ENCODE peak calls at places on chromosomes 2 and 18, in five cellular contexts. One of them, this sample, is unnamed.

GRCh38 chr2:102418421-102418961 is 4.5 kb upstream of the IL18RAP start:
- DNase-seq in SJSA1: no peak
- DNase-seq in tibial artery: no peak
- DNase-seq in astrocyte of the spinal cord: peak; percentile 16
- DNase-seq in A549: no peak
- DNase-seq in this sample: no peak

GRCh38 chr2:150376627-150377335 is 110.7 kb downstream of the RND3 start:
- DNase-seq in SJSA1: no peak
- DNase-seq in tibial artery: no peak
- DNase-seq in astrocyte of the spinal cord: peak; percentile 50
- DNase-seq in A549: peak; percentile 26
- DNase-seq in this sample: no peak

GRCh38 chr2:117851969-117852368 is 37.5 kb downstream of the DDX18 start:
- DNase-seq in SJSA1: no peak
- DNase-seq in tibial artery: no peak
- DNase-seq in astrocyte of the spinal cord: no peak
- DNase-seq in A549: no peak
- DNase-seq in this sample: no peak

GRCh38 chr2:236754234-236754924 is 184.8 kb downstream of the ACKR3 start:
- DNase-seq in SJSA1: no peak
- DNase-seq in tibial artery: peak; percentile 60
- DNase-seq in astrocyte of the spinal cord: no peak
- DNase-seq in A549: no peak
- DNase-seq in this sample: no peak

GRCh38 chr2:240733803-240734495 is 42.3 kb downstream of the AQP12A start:
- DNase-seq in SJSA1: no peak
- DNase-seq in tibial artery: no peak
- DNase-seq in astrocyte of the spinal cord: no peak
- DNase-seq in A549: peak; percentile 38
- DNase-seq in this sample: no peak

GRCh38 chr2:223076573-223076972 is 24.6 kb downstream of the KCNE4 start:
- DNase-seq in SJSA1: peak; percentile 43
- DNase-seq in tibial artery: no peak
- DNase-seq in astrocyte of the spinal cord: peak; percentile 69
- DNase-seq in A549: no peak
- DNase-seq in this sample: no peak

GRCh38 chr2:98734157-98734556 is 3.2 kb upstream of the MGAT4A start:
- DNase-seq in SJSA1: no peak
- DNase-seq in tibial artery: no peak
- DNase-seq in astrocyte of the spinal cord: no peak
- DNase-seq in A549: no peak
- DNase-seq in this sample: no peak

GRCh38 chr2:19706332-19706731 is 195.5 kb downstream of the TTC32 start:
- DNase-seq in SJSA1: no peak
- DNase-seq in tibial artery: no peak
- DNase-seq in astrocyte of the spinal cord: no peak
- DNase-seq in A549: no peak
- DNase-seq in this sample: no peak

GRCh38 chr2:150917956-150918713 is 343.5 kb downstream of the RBM43 start:
- DNase-seq in SJSA1: no peak
- DNase-seq in tibial artery: no peak
- DNase-seq in astrocyte of the spinal cord: no peak
- DNase-seq in A549: no peak
- DNase-seq in this sample: no peak

GRCh38 chr2:144759746-144760145 is 239.8 kb upstream of the ZEB2 start:
- DNase-seq in SJSA1: no peak
- DNase-seq in tibial artery: no peak
- DNase-seq in astrocyte of the spinal cord: no peak
- DNase-seq in A549: no peak
- DNase-seq in this sample: no peak

GRCh38 chr18:6633370-6633769 is 96.1 kb upstream of the ARHGAP28 start:
- DNase-seq in SJSA1: no peak
- DNase-seq in tibial artery: no peak
- DNase-seq in astrocyte of the spinal cord: no peak
- DNase-seq in A549: no peak
- DNase-seq in this sample: no peak

GRCh38 chr2:234139755-234140154 is 89.3 kb downstream of the SPP2 start:
- DNase-seq in SJSA1: no peak
- DNase-seq in tibial artery: no peak
- DNase-seq in astrocyte of the spinal cord: no peak
- DNase-seq in A549: no peak
- DNase-seq in this sample: no peak

GRCh38 chr2:62485780-62486765 is 19.9 kb downstream of the TMEM17 start:
- DNase-seq in SJSA1: no peak
- DNase-seq in tibial artery: no peak
- DNase-seq in astrocyte of the spinal cord: no peak
- DNase-seq in A549: no peak
- DNase-seq in this sample: no peak

GRCh38 chr2:51581636-51582267 is 549.8 kb upstream of the NRXN1 start:
- DNase-seq in SJSA1: no peak
- DNase-seq in tibial artery: no peak
- DNase-seq in astrocyte of the spinal cord: no peak
- DNase-seq in A549: peak; percentile 1
- DNase-seq in this sample: no peak

GRCh38 chr18:9113468-9114149 is 11.1 kb downstream of the NDUFV2 start:
- DNase-seq in SJSA1: no peak
- DNase-seq in tibial artery: no peak
- DNase-seq in astrocyte of the spinal cord: no peak
- DNase-seq in A549: no peak
- DNase-seq in this sample: no peak

GRCh38 chr2:113084249-113085000 is 16.7 kb downstream of the IL1F10 start:
- DNase-seq in SJSA1: no peak
- DNase-seq in tibial artery: no peak
- DNase-seq in astrocyte of the spinal cord: peak; percentile 14
- DNase-seq in A549: no peak
- DNase-seq in this sample: no peak

GRCh38 chr2:126828471-126828870 is 70.2 kb upstream of the TEX51 start:
- DNase-seq in SJSA1: no peak
- DNase-seq in tibial artery: no peak
- DNase-seq in astrocyte of the spinal cord: no peak
- DNase-seq in A549: no peak
- DNase-seq in this sample: no peak

GRCh38 chr2:223642496-223642895 is 40.3 kb upstream of the SCG2 start:
- DNase-seq in SJSA1: no peak
- DNase-seq in tibial artery: no peak
- DNase-seq in astrocyte of the spinal cord: no peak
- DNase-seq in A549: no peak
- DNase-seq in this sample: no peak

GRCh38 chr18:47420130-47420529 is 168.7 kb upstream of the SKOR2 start:
- DNase-seq in SJSA1: no peak
- DNase-seq in tibial artery: no peak
- DNase-seq in astrocyte of the spinal cord: no peak
- DNase-seq in A549: no peak
- DNase-seq in this sample: no peak

GRCh38 chr2:141878016-141878415 is 252.8 kb downstream of the LRP1B start:
- DNase-seq in SJSA1: no peak
- DNase-seq in tibial artery: no peak
- DNase-seq in astrocyte of the spinal cord: no peak
- DNase-seq in A549: no peak
- DNase-seq in this sample: no peak

GRCh38 chr2:11749646-11750349 is 3.4 kb downstream of the LPIN1 start:
- DNase-seq in SJSA1: no peak
- DNase-seq in tibial artery: no peak
- DNase-seq in astrocyte of the spinal cord: peak; percentile 19
- DNase-seq in A549: no peak
- DNase-seq in this sample: no peak

GRCh38 chr2:145652992-145653545 is 1133.2 kb upstream of the ZEB2 start:
- DNase-seq in SJSA1: no peak
- DNase-seq in tibial artery: no peak
- DNase-seq in astrocyte of the spinal cord: peak; percentile 48
- DNase-seq in A549: no peak
- DNase-seq in this sample: no peak

GRCh38 chr18:35524236-35524635 is 26.5 kb upstream of the INO80C start:
- DNase-seq in SJSA1: no peak
- DNase-seq in tibial artery: no peak
- DNase-seq in astrocyte of the spinal cord: no peak
- DNase-seq in A549: no peak
- DNase-seq in this sample: no peak

GRCh38 chr18:34609991-34610658 is 100.0 kb upstream of the DTNA start:
- DNase-seq in SJSA1: no peak
- DNase-seq in tibial artery: no peak
- DNase-seq in astrocyte of the spinal cord: no peak
- DNase-seq in A549: no peak
- DNase-seq in this sample: no peak

GRCh38 chr2:160666019-160666676 is 172.5 kb upstream of the RBMS1 start:
- DNase-seq in SJSA1: peak; percentile 89
- DNase-seq in tibial artery: no peak
- DNase-seq in astrocyte of the spinal cord: peak; percentile 99
- DNase-seq in A549: peak; percentile 93
- DNase-seq in this sample: peak; percentile 5

GRCh38 chr2:45741451-45741850 is 90.0 kb downstream of the PRKCE start:
- DNase-seq in SJSA1: no peak
- DNase-seq in tibial artery: no peak
- DNase-seq in astrocyte of the spinal cord: no peak
- DNase-seq in A549: no peak
- DNase-seq in this sample: no peak

GRCh38 chr18:59461171-59461570 is 102.1 kb upstream of the LMAN1 start:
- DNase-seq in SJSA1: no peak
- DNase-seq in tibial artery: no peak
- DNase-seq in astrocyte of the spinal cord: no peak
- DNase-seq in A549: no peak
- DNase-seq in this sample: no peak

GRCh38 chr2:18209934-18210639 is 331.6 kb downstream of the KCNS3 start:
- DNase-seq in SJSA1: peak; percentile 37
- DNase-seq in tibial artery: no peak
- DNase-seq in astrocyte of the spinal cord: peak; percentile 79
- DNase-seq in A549: peak; percentile 67
- DNase-seq in this sample: no peak

GRCh38 chr2:161873689-161874088 is 200.3 kb downstream of the DPP4 start:
- DNase-seq in SJSA1: no peak
- DNase-seq in tibial artery: no peak
- DNase-seq in astrocyte of the spinal cord: no peak
- DNase-seq in A549: no peak
- DNase-seq in this sample: no peak

GRCh38 chr2:47344890-47345583 is 57.9 kb upstream of the MSH2 start:
- DNase-seq in SJSA1: peak; percentile 72
- DNase-seq in tibial artery: peak; percentile 68
- DNase-seq in astrocyte of the spinal cord: peak; percentile 87
- DNase-seq in A549: peak; percentile 99
- DNase-seq in this sample: no peak

GRCh38 chr2:73717251-73717606 is 19.9 kb downstream of the TPRKB start:
- DNase-seq in SJSA1: no peak
- DNase-seq in tibial artery: no peak
- DNase-seq in astrocyte of the spinal cord: no peak
- DNase-seq in A549: no peak
- DNase-seq in this sample: no peak

GRCh38 chr2:73718851-73719621 is 18.1 kb downstream of the TPRKB start:
- DNase-seq in SJSA1: no peak
- DNase-seq in tibial artery: no peak
- DNase-seq in astrocyte of the spinal cord: no peak
- DNase-seq in A549: no peak
- DNase-seq in this sample: no peak

GRCh38 chr2:73714091-73714490 is 23.1 kb downstream of the TPRKB start:
- DNase-seq in SJSA1: no peak
- DNase-seq in tibial artery: no peak
- DNase-seq in astrocyte of the spinal cord: no peak
- DNase-seq in A549: no peak
- DNase-seq in this sample: no peak

GRCh38 chr2:73718421-73718820 is 18.7 kb downstream of the TPRKB start:
- DNase-seq in SJSA1: no peak
- DNase-seq in tibial artery: no peak
- DNase-seq in astrocyte of the spinal cord: no peak
- DNase-seq in A549: no peak
- DNase-seq in this sample: no peak

DNA sequence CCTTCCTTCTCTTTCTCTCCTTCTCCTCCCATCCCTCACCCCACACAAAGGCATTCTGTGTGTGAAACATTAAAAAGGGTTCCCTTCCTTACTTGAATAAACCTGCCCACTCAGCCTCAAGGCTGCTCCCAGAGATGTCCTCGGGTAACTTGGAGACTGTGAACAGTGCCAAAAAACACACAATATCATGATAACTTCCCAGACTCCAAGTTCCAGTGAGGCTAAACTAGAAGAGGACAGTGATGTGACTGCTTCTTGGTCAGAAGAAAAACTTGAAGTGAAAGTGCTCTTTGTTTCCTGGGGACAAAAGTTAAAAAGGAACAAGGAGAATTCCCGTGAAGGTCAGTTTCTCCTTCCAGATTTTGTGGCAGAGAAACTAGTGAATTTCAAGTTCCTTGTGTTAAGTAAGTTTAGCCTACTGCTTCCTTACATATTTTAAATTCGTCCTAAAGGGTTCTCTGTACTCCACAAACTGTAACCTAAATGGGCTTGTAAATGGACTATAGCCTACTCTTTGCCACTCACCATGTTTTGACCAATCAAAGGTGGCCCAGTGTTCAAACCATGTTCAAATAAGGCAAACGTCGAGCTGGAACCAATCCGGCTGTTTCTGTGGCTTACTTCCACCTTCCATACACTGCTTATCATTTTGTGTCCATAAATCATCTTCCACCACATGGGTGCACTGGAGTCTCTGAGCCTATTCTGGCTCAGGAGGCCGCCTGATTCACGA is 20.5 kb downstream of the TPRKB start:
- DNase-seq in SJSA1: no peak
- DNase-seq in tibial artery: no peak
- DNase-seq in astrocyte of the spinal cord: no peak
- DNase-seq in A549: peak; percentile 25
- DNase-seq in this sample: no peak
- H3K4me3 ChIP-seq in SJSA1: no peak overlapping the region
- H3K4me3 ChIP-seq in tibial artery: peak overlapping the region; percentile 46
- H3K4me3 ChIP-seq in astrocyte of the spinal cord: no peak overlapping the region
- H3K4me3 ChIP-seq in A549: no peak overlapping the region
- H3K4me3 ChIP-seq in this sample: no peak overlapping the region

GRCh38 chr2:225282858-225283693 is 116.4 kb upstream of the NYAP2 start:
- DNase-seq in SJSA1: peak; percentile 10
- DNase-seq in tibial artery: no peak
- DNase-seq in astrocyte of the spinal cord: peak; percentile 29
- DNase-seq in A549: peak; percentile 24
- DNase-seq in this sample: no peak
- H3K4me3 ChIP-seq in SJSA1: no peak overlapping the region
- H3K4me3 ChIP-seq in tibial artery: no peak overlapping the region
- H3K4me3 ChIP-seq in astrocyte of the spinal cord: no peak overlapping the region
- H3K4me3 ChIP-seq in A549: no peak overlapping the region
- H3K4me3 ChIP-seq in this sample: no peak overlapping the region

DNA sequence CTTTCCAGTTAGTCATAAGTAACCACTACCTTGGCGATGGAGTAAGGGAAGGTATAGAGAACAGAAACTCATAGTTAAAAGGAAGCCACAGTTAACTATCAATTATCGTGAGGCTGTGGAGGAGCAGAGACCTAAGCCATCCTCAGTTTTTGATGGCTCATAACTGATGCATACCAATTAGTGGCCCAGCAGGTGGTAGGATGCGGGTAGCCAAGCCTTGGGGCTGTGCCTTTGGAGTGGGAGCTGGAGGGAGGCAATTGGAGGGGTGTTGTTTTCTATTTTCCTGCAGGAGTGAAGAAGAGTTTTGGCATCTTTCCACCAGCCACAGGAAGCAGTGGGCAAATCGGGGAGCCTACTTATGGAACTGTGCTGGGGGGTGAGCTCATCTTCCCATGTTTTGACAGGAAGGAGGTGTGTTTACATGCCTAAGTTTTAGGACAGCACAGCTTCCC is 194.8 kb downstream of the TPGS2 start:
- DNase-seq in SJSA1: no peak
- DNase-seq in tibial artery: no peak
- DNase-seq in astrocyte of the spinal cord: peak; percentile 14
- DNase-seq in A549: no peak
- DNase-seq in this sample: no peak
- H3K4me3 ChIP-seq in SJSA1: no peak overlapping the region
- H3K4me3 ChIP-seq in tibial artery: no peak overlapping the region
- H3K4me3 ChIP-seq in astrocyte of the spinal cord: no peak overlapping the region
- H3K4me3 ChIP-seq in A549: no peak overlapping the region
- H3K4me3 ChIP-seq in this sample: no peak overlapping the region

GRCh38 chr2:46471-47345 is at the start of gene FAM110C:
- DNase-seq in SJSA1: no peak
- DNase-seq in tibial artery: peak; percentile 92
- DNase-seq in astrocyte of the spinal cord: peak; percentile 5
- DNase-seq in A549: no peak
- DNase-seq in this sample: no peak
- H3K4me3 ChIP-seq in SJSA1: no peak within 1 kb of the TSS
- H3K4me3 ChIP-seq in tibial artery: peak within 1 kb of the TSS; percentile 77
- H3K4me3 ChIP-seq in astrocyte of the spinal cord: no peak within 1 kb of the TSS
- H3K4me3 ChIP-seq in A549: peak within 1 kb of the TSS; percentile 51
- H3K4me3 ChIP-seq in this sample: no peak within 1 kb of the TSS